ENCODE peak calls at places on chromosomes 13 and 19, in four cellular contexts. One of them, this sample, is unnamed.

GRCh38 chr13:93558637-93559036 is 332.0 kb downstream of the GPC6 start:
- DNase-seq in HepG2: no peak
- DNase-seq in K562: no peak
- DNase-seq in GM12878: no peak
- DNase-seq in this sample: no peak

GRCh38 chr13:27573265-27573664 is 47.1 kb downstream of the LNX2 start:
- DNase-seq in HepG2: peak; percentile 46
- DNase-seq in K562: no peak
- DNase-seq in GM12878: no peak
- DNase-seq in this sample: no peak

GRCh38 chr19:53868091-53868891 is 608 bp downstream of the MYADM start:
- DNase-seq in HepG2: peak; percentile 47
- DNase-seq in K562: peak; percentile 59
- DNase-seq in GM12878: no peak
- DNase-seq in this sample: no peak

GRCh38 chr13:113533441-113533840 is 42.9 kb upstream of the DCUN1D2 start:
- DNase-seq in HepG2: no peak
- DNase-seq in GM12878: no peak
- DNase-seq in K562: no peak
- DNase-seq in this sample: no peak

GRCh38 chr19:19444694-19445155 is 39.2 kb downstream of the GATAD2A start:
- DNase-seq in K562: no peak
- DNase-seq in HepG2: no peak
- DNase-seq in GM12878: no peak
- DNase-seq in this sample: no peak

GRCh38 chr13:69600811-69601210 is 506.8 kb upstream of the ATXN8OS start:
- DNase-seq in K562: no peak
- DNase-seq in GM12878: no peak
- DNase-seq in HepG2: no peak
- DNase-seq in this sample: no peak

GRCh38 chr13:107906131-107906530 is 309.2 kb downstream of the LIG4 start:
- DNase-seq in GM12878: no peak
- DNase-seq in K562: no peak
- DNase-seq in HepG2: peak; percentile 3
- DNase-seq in this sample: no peak

GRCh38 chr13:20127563-20128458 is 33.0 kb downstream of the GJA3 start:
- DNase-seq in GM12878: no peak
- DNase-seq in K562: no peak
- DNase-seq in HepG2: peak; percentile 53
- DNase-seq in this sample: peak; percentile 52

GRCh38 chr13:49214917-49215376 is 5.2 kb upstream of the MLNR start:
- DNase-seq in K562: no peak
- DNase-seq in GM12878: no peak
- DNase-seq in HepG2: peak; percentile 78
- DNase-seq in this sample: peak; percentile 19

GRCh38 chr19:14337510-14337909 is 43.7 kb upstream of the ADGRE5 start:
- DNase-seq in K562: peak; percentile 79
- DNase-seq in GM12878: no peak
- DNase-seq in HepG2: no peak
- DNase-seq in this sample: no peak

GRCh38 chr19:45812297-45812696 is 2.8 kb downstream of the RSPH6A start:
- DNase-seq in HepG2: no peak
- DNase-seq in K562: no peak
- DNase-seq in GM12878: no peak
- DNase-seq in this sample: no peak

GRCh38 chr13:68636784-68637183 is 1406.6 kb upstream of the PCDH9 start:
- DNase-seq in GM12878: no peak
- DNase-seq in HepG2: no peak
- DNase-seq in K562: no peak
- DNase-seq in this sample: no peak

GRCh38 chr13:35342440-35342839 is 134.0 kb downstream of the MAB21L1 start:
- DNase-seq in HepG2: no peak
- DNase-seq in GM12878: no peak
- DNase-seq in K562: no peak
- DNase-seq in this sample: no peak

GRCh38 chr13:46593403-46593802 is 40.4 kb downstream of the LRCH1 start:
- DNase-seq in HepG2: no peak
- DNase-seq in GM12878: no peak
- DNase-seq in K562: no peak
- DNase-seq in this sample: no peak

GRCh38 chr19:14375582-14376291 is 5.5 kb upstream of the ADGRE5 start:
- DNase-seq in K562: no peak
- DNase-seq in HepG2: no peak
- DNase-seq in GM12878: no peak
- DNase-seq in this sample: no peak

GRCh38 chr13:101399365-101399764 is 16.9 kb downstream of the NALCN start:
- DNase-seq in HepG2: no peak
- DNase-seq in GM12878: no peak
- DNase-seq in K562: no peak
- DNase-seq in this sample: no peak

GRCh38 chr19:8257052-8257443 is 47.9 kb downstream of the CERS4 start:
- DNase-seq in HepG2: no peak
- DNase-seq in K562: peak; percentile 95
- DNase-seq in GM12878: no peak
- DNase-seq in this sample: no peak

GRCh38 chr13:20351279-20352022 is 119.3 kb upstream of the GJB6 start:
- DNase-seq in K562: no peak
- DNase-seq in HepG2: no peak
- DNase-seq in GM12878: no peak
- DNase-seq in this sample: no peak

GRCh38 chr19:40266111-40266510 is 19.0 kb downstream of the AKT2 start:
- DNase-seq in GM12878: no peak
- DNase-seq in HepG2: no peak
- DNase-seq in K562: no peak
- DNase-seq in this sample: no peak

GRCh38 chr13:50512602-50513527 is 330.6 kb downstream of the DLEU7 start:
- DNase-seq in K562: no peak
- DNase-seq in GM12878: no peak
- DNase-seq in HepG2: peak; percentile 47
- DNase-seq in this sample: peak; percentile 33

GRCh38 chr19:41324921-41325639 is 15.1 kb downstream of the CCDC97 start:
- DNase-seq in HepG2: peak; percentile 82
- DNase-seq in GM12878: no peak
- DNase-seq in K562: peak; percentile 92
- DNase-seq in this sample: no peak

GRCh38 chr13:98869408-98870090 is 108.3 kb downstream of the DOCK9 start:
- DNase-seq in HepG2: no peak
- DNase-seq in K562: peak; percentile 10
- DNase-seq in GM12878: no peak
- DNase-seq in this sample: no peak

GRCh38 chr19:35224681-35225604 is 3.6 kb downstream of the FAM187B start:
- DNase-seq in K562: peak; percentile 95
- DNase-seq in HepG2: no peak
- DNase-seq in GM12878: no peak
- DNase-seq in this sample: no peak

GRCh38 chr13:28636677-28637317 is 22.1 kb upstream of the POMP start:
- DNase-seq in GM12878: peak; percentile 68
- DNase-seq in K562: peak; percentile 35
- DNase-seq in HepG2: peak; percentile 58
- DNase-seq in this sample: no peak

GRCh38 chr19:48962029-48962848 is 2.9 kb upstream of the FTL start:
- DNase-seq in HepG2: peak; percentile 81
- DNase-seq in K562: peak; percentile 77
- DNase-seq in GM12878: no peak
- DNase-seq in this sample: peak; percentile 80

GRCh38 chr19:48403606-48404005 is 10.1 kb downstream of the GRIN2D start:
- DNase-seq in GM12878: no peak
- DNase-seq in HepG2: peak; percentile 62
- DNase-seq in K562: peak; percentile 36
- DNase-seq in this sample: peak; percentile 61

GRCh38 chr13:46639033-46639981 is 86.3 kb downstream of the LRCH1 start:
- DNase-seq in K562: no peak
- DNase-seq in HepG2: peak; percentile 20
- DNase-seq in GM12878: peak; percentile 71
- DNase-seq in this sample: no peak

GRCh38 chr13:36680918-36681317 is 7.1 kb downstream of the SERTM1 start:
- DNase-seq in HepG2: no peak
- DNase-seq in K562: no peak
- DNase-seq in GM12878: no peak
- DNase-seq in this sample: no peak

GRCh38 chr13:94272038-94272437 is 207.4 kb downstream of the DCT start:
- DNase-seq in K562: no peak
- DNase-seq in GM12878: no peak
- DNase-seq in HepG2: no peak
- DNase-seq in this sample: no peak

GRCh38 chr19:22140356-22140755 is 56.4 kb downstream of the ZNF676 start:
- DNase-seq in GM12878: no peak
- DNase-seq in K562: no peak
- DNase-seq in HepG2: no peak
- DNase-seq in this sample: no peak

GRCh38 chr19:11138659-11139526 is 16.7 kb downstream of the SPC24 start:
- DNase-seq in HepG2: peak; percentile 54
- DNase-seq in GM12878: no peak
- DNase-seq in K562: peak; percentile 25
- DNase-seq in this sample: no peak

GRCh38 chr19:11140896-11141295 is 14.7 kb downstream of the SPC24 start:
- DNase-seq in K562: no peak
- DNase-seq in HepG2: no peak
- DNase-seq in GM12878: no peak
- DNase-seq in this sample: no peak

GRCh38 chr19:11145147-11145924 is 10.2 kb downstream of the SPC24 start:
- DNase-seq in K562: no peak
- DNase-seq in GM12878: no peak
- DNase-seq in HepG2: no peak
- DNase-seq in this sample: no peak

GRCh38 chr19:11141937-11142527 is 13.6 kb downstream of the SPC24 start:
- DNase-seq in GM12878: no peak
- DNase-seq in HepG2: peak; percentile 35
- DNase-seq in K562: no peak
- DNase-seq in this sample: no peak

GRCh38 chr19:11142528-11143171 is 12.9 kb downstream of the SPC24 start:
- DNase-seq in GM12878: no peak
- DNase-seq in K562: peak; percentile 85
- DNase-seq in HepG2: peak; percentile 90
- DNase-seq in this sample: no peak
- TF ChIP-seq POLR2AphosphoS5 in GM12878: no peak
- TF ChIP-seq POLR2AphosphoS5 in K562: no peak
- TF ChIP-seq POLR2AphosphoS5 in HepG2: peak; percentile 44
- TF ChIP-seq POLR2AphosphoS5 in this sample: no peak

DNA sequence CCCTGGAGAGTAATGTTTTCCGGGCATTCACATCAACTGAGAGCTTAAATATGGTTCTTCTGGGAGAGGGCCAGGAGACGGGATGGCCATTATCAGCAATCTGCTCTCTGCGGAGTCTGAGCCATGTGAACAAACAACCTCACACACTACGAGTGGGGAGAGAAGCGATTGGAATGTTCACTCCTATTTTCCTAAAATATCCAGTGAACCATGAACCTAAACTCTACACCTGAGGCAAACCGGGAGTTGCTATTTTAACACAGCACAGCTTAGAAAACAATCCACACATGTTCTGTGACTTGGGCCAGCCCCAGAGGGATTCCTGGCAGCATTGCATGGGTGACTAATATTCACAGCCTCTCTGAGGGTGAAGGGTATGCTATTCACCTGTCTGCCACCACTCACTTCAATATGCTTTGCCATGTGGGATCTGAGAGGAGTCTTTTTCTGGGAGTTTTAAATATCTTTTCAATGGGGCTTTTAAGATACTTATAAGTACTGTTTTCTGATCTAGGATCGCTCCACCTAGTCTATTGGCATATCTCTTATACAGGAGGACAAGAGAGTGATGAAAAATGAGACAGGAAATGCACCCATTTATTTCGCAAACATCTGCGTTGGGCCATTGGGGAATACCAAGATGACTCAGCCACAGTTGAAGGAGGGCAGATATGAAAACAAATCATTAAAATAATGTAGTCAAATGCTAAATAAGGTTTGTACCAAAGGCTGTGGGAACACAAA is 72.6 kb upstream of the SERP2 start:
- DNase-seq in HepG2: no peak
- DNase-seq in K562: no peak
- DNase-seq in GM12878: peak; percentile 56
- DNase-seq in this sample: peak; percentile 6
- TF ChIP-seq TAF1 in HepG2: no peak
- TF ChIP-seq TAF1 in K562: no peak
- TF ChIP-seq TAF1 in GM12878: no peak
- TF ChIP-seq TAF1 in this sample: no peak

GRCh38 chr13:77918391-77919261 is at the start of gene EDNRB:
- DNase-seq in HepG2: no peak
- DNase-seq in GM12878: no peak
- DNase-seq in K562: no peak
- DNase-seq in this sample: peak; percentile 23
- TF ChIP-seq POLR2A in HepG2: no peak
- TF ChIP-seq POLR2A in GM12878: no peak
- TF ChIP-seq POLR2A in K562: no peak
- TF ChIP-seq POLR2A in this sample: no peak

GRCh38 chr19:5055457-5055776 is 86.5 kb downstream of the KDM4B start:
- DNase-seq in K562: no peak
- DNase-seq in HepG2: no peak
- DNase-seq in GM12878: no peak
- DNase-seq in this sample: no peak
- TF ChIP-seq POLR2AphosphoS5 in K562: no peak
- TF ChIP-seq POLR2AphosphoS5 in HepG2: no peak
- TF ChIP-seq POLR2AphosphoS5 in GM12878: no peak
- TF ChIP-seq POLR2AphosphoS5 in this sample: no peak

DNA sequence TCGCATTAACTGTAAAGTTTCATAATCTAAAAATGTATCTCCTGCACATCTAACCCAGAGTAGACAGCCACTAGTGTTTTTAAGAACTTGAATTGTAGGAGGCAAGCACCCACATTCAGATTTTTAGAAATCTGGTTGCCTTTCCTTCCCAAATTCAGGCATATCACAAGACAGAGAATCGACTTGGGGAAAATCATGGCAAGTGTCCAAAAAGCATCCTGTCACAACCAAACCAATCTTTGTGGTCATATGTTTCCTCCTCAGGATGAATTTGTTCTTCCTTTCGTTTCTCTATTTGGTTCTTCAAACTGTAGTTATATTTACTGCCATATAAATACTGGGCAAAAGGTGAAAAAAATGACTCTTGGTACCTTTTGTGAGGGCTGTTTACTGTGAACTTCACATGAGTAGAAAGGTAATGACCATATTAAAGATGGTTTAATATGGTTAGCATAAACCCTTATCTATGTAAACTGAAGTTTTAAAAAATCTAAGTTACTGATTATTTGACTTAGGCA is 111.2 kb upstream of the FRY start:
- DNase-seq in GM12878: no peak
- DNase-seq in K562: no peak
- DNase-seq in HepG2: no peak
- DNase-seq in this sample: no peak
- TF ChIP-seq TAF1 in GM12878: no peak
- TF ChIP-seq TAF1 in K562: no peak
- TF ChIP-seq TAF1 in HepG2: no peak
- TF ChIP-seq TAF1 in this sample: no peak

GRCh38 chr13:103473081-103473480 is 406.9 kb upstream of the SLC10A2 start:
- DNase-seq in HepG2: no peak
- DNase-seq in GM12878: no peak
- DNase-seq in K562: no peak
- DNase-seq in this sample: no peak
- TF ChIP-seq POLR2A in HepG2: no peak
- TF ChIP-seq POLR2A in GM12878: no peak
- TF ChIP-seq POLR2A in K562: no peak
- TF ChIP-seq POLR2A in this sample: no peak